ENCODE peak calls at places on chromosome 17, in six cellular contexts. One of them, this sample, is unnamed. For H3K4me1 and H3K79me2, the result is how much of the 10 kb centered on the place peaks cover.

GRCh38 chr17:75151893-75152292 is 2.4 kb downstream of the JPT1 start:
- DNase-seq in HCT116: no peak
- DNase-seq in hepatocyte: no peak
- DNase-seq in neural progenitor cell: no peak
- DNase-seq in PC-3: peak
- DNase-seq in SK-N-SH: peak
- DNase-seq in this sample: peak

GRCh38 chr17:65183736-65184135 is 46.6 kb downstream of the RGS9 start:
- DNase-seq in HCT116: no peak
- DNase-seq in hepatocyte: no peak
- DNase-seq in neural progenitor cell: peak
- DNase-seq in PC-3: peak
- DNase-seq in SK-N-SH: no peak
- DNase-seq in this sample: no peak

GRCh38 chr17:66300956-66301355 is 1.5 kb upstream of the PRKCA start:
- DNase-seq in HCT116: no peak
- DNase-seq in hepatocyte: no peak
- DNase-seq in neural progenitor cell: no peak
- DNase-seq in PC-3: no peak
- DNase-seq in SK-N-SH: no peak
- DNase-seq in this sample: no peak

GRCh38 chr17:9139695-9140094 is 118.4 kb downstream of the NTN1 start:
- DNase-seq in HCT116: no peak
- DNase-seq in hepatocyte: no peak
- DNase-seq in neural progenitor cell: no peak
- DNase-seq in PC-3: no peak
- DNase-seq in SK-N-SH: no peak
- DNase-seq in this sample: no peak

GRCh38 chr17:71188811-71189492 is 931.9 kb upstream of the SOX9 start:
- DNase-seq in HCT116: peak
- DNase-seq in hepatocyte: no peak
- DNase-seq in neural progenitor cell: no peak
- DNase-seq in PC-3: peak
- DNase-seq in SK-N-SH: no peak
- DNase-seq in this sample: no peak

GRCh38 chr17:39899215-39899614 is 19.2 kb downstream of the GSDMB start:
- DNase-seq in HCT116: no peak
- DNase-seq in hepatocyte: no peak
- DNase-seq in neural progenitor cell: no peak
- DNase-seq in PC-3: peak
- DNase-seq in SK-N-SH: no peak
- DNase-seq in this sample: no peak

GRCh38 chr17:50946223-50946890 is 80.2 kb upstream of the TOB1 start:
- DNase-seq in HCT116: no peak
- DNase-seq in hepatocyte: no peak
- DNase-seq in neural progenitor cell: no peak
- DNase-seq in PC-3: no peak
- DNase-seq in SK-N-SH: no peak
- DNase-seq in this sample: no peak

GRCh38 chr17:65531508-65532431 is 29.7 kb downstream of the AXIN2 start:
- DNase-seq in HCT116: no peak
- DNase-seq in hepatocyte: peak
- DNase-seq in neural progenitor cell: peak
- DNase-seq in PC-3: no peak
- DNase-seq in SK-N-SH: peak
- DNase-seq in this sample: no peak

GRCh38 chr17:29148257-29148789 is 31.9 kb downstream of the MYO18A start:
- DNase-seq in HCT116: no peak
- DNase-seq in hepatocyte: no peak
- DNase-seq in neural progenitor cell: peak
- DNase-seq in PC-3: no peak
- DNase-seq in SK-N-SH: no peak
- DNase-seq in this sample: peak

GRCh38 chr17:382644-383533 is 30.3 kb upstream of the RPH3AL start:
- DNase-seq in HCT116: no peak
- DNase-seq in hepatocyte: peak
- DNase-seq in neural progenitor cell: peak
- DNase-seq in PC-3: no peak
- DNase-seq in SK-N-SH: peak
- DNase-seq in this sample: no peak

GRCh38 chr17:50882851-50883250 is 16.7 kb upstream of the TOB1 start:
- DNase-seq in HCT116: peak
- DNase-seq in hepatocyte: no peak
- DNase-seq in neural progenitor cell: no peak
- DNase-seq in PC-3: peak
- DNase-seq in SK-N-SH: no peak
- DNase-seq in this sample: no peak

GRCh38 chr17:52841971-52842370 is 683.5 kb upstream of the CA10 start:
- DNase-seq in HCT116: no peak
- DNase-seq in hepatocyte: no peak
- DNase-seq in neural progenitor cell: no peak
- DNase-seq in PC-3: no peak
- DNase-seq in SK-N-SH: no peak
- DNase-seq in this sample: no peak

GRCh38 chr17:79137015-79137770 is 62.6 kb downstream of the ENGASE start:
- DNase-seq in HCT116: no peak
- DNase-seq in hepatocyte: no peak
- DNase-seq in neural progenitor cell: no peak
- DNase-seq in PC-3: no peak
- DNase-seq in SK-N-SH: no peak
- DNase-seq in this sample: no peak

GRCh38 chr17:80068301-80069160 is 32.1 kb downstream of the CCDC40 start:
- DNase-seq in HCT116: no peak
- DNase-seq in hepatocyte: peak
- DNase-seq in neural progenitor cell: no peak
- DNase-seq in PC-3: peak
- DNase-seq in SK-N-SH: peak
- DNase-seq in this sample: no peak

GRCh38 chr17:72034000-72034399 is 86.8 kb upstream of the SOX9 start:
- DNase-seq in HCT116: no peak
- DNase-seq in hepatocyte: no peak
- DNase-seq in neural progenitor cell: no peak
- DNase-seq in PC-3: no peak
- DNase-seq in SK-N-SH: no peak
- DNase-seq in this sample: peak

GRCh38 chr17:5582177-5582885 is 2.0 kb downstream of the NLRP1 start:
- DNase-seq in HCT116: no peak
- DNase-seq in hepatocyte: no peak
- DNase-seq in neural progenitor cell: no peak
- DNase-seq in PC-3: no peak
- DNase-seq in SK-N-SH: no peak
- DNase-seq in this sample: no peak

GRCh38 chr17:58308173-58308984 is 20.2 kb downstream of the TSPOAP1 start:
- DNase-seq in HCT116: no peak
- DNase-seq in hepatocyte: no peak
- DNase-seq in neural progenitor cell: peak
- DNase-seq in PC-3: no peak
- DNase-seq in SK-N-SH: peak
- DNase-seq in this sample: no peak

GRCh38 chr17:8057691-8058114 is 18.8 kb downstream of the ALOX15B start:
- DNase-seq in HCT116: peak
- DNase-seq in hepatocyte: peak
- DNase-seq in neural progenitor cell: peak
- DNase-seq in PC-3: peak
- DNase-seq in SK-N-SH: peak
- DNase-seq in this sample: peak

GRCh38 chr17:54937018-54937417 is 31.4 kb downstream of the COX11 start:
- DNase-seq in HCT116: no peak
- DNase-seq in hepatocyte: no peak
- DNase-seq in neural progenitor cell: no peak
- DNase-seq in PC-3: no peak
- DNase-seq in SK-N-SH: no peak
- DNase-seq in this sample: no peak

GRCh38 chr17:17175340-17175739 is 30.8 kb downstream of the PLD6 start:
- DNase-seq in HCT116: no peak
- DNase-seq in hepatocyte: no peak
- DNase-seq in neural progenitor cell: no peak
- DNase-seq in PC-3: no peak
- DNase-seq in SK-N-SH: no peak
- DNase-seq in this sample: no peak
- H3K4me1 ChIP-seq in HCT116: under half
- H3K4me1 ChIP-seq in hepatocyte: under half
- H3K4me1 ChIP-seq in neural progenitor cell: under half
- H3K4me1 ChIP-seq in PC-3: under half
- H3K4me1 ChIP-seq in SK-N-SH: under half
- H3K4me1 ChIP-seq in this sample: under half

GRCh38 chr17:32528825-32529224 is 42.0 kb downstream of the CDK5R1 start:
- DNase-seq in HCT116: no peak
- DNase-seq in hepatocyte: no peak
- DNase-seq in neural progenitor cell: no peak
- DNase-seq in PC-3: no peak
- DNase-seq in SK-N-SH: no peak
- DNase-seq in this sample: no peak
- H3K79me2 ChIP-seq in HCT116: under half
- H3K79me2 ChIP-seq in hepatocyte: under half
- H3K79me2 ChIP-seq in neural progenitor cell: under half
- H3K79me2 ChIP-seq in PC-3: under half
- H3K79me2 ChIP-seq in SK-N-SH: under half
- H3K79me2 ChIP-seq in this sample: under half

DNA sequence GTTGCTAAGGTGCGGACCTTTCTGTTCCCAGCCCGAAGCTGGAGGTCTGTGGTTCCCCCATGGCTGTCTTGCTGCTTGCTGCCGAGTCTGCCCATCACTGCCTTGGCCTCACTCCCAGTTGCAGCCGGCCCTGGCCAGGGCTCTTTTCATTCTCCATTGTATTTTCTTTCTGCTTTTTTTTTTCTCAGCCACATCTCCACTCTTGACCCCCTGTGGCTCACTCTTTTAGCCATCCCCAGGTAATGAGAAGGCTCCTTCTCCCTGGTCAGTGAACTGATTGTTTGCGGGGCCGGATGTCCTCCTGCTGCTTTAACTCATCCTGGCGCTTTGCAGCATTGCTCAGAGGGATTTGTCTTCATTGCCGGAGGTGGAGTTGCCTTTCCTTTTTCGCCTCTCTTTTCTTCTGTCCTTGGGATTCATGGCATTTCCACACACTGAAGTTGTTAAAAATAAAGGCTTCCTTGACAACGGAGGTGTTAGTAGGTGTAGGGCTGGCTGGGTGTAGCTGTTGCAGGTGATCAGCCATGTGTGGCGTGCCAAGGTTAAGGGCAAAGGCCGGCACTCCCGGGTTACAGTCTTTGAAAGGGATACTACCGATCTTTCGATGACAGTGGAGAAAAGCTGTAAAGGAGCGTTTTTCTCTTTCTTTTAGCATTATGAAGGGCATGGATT is 34.1 kb downstream of the MAP2K6 start:
- DNase-seq in HCT116: no peak
- DNase-seq in hepatocyte: no peak
- DNase-seq in neural progenitor cell: peak
- DNase-seq in PC-3: no peak
- DNase-seq in SK-N-SH: peak
- DNase-seq in this sample: no peak
- TF ChIP-seq EZH2phosphoT487 in HCT116: no peak
- TF ChIP-seq EZH2phosphoT487 in hepatocyte: no peak
- TF ChIP-seq EZH2phosphoT487 in neural progenitor cell: no peak
- TF ChIP-seq EZH2phosphoT487 in PC-3: no peak
- TF ChIP-seq EZH2phosphoT487 in SK-N-SH: no peak
- TF ChIP-seq EZH2phosphoT487 in this sample: no peak

DNA sequence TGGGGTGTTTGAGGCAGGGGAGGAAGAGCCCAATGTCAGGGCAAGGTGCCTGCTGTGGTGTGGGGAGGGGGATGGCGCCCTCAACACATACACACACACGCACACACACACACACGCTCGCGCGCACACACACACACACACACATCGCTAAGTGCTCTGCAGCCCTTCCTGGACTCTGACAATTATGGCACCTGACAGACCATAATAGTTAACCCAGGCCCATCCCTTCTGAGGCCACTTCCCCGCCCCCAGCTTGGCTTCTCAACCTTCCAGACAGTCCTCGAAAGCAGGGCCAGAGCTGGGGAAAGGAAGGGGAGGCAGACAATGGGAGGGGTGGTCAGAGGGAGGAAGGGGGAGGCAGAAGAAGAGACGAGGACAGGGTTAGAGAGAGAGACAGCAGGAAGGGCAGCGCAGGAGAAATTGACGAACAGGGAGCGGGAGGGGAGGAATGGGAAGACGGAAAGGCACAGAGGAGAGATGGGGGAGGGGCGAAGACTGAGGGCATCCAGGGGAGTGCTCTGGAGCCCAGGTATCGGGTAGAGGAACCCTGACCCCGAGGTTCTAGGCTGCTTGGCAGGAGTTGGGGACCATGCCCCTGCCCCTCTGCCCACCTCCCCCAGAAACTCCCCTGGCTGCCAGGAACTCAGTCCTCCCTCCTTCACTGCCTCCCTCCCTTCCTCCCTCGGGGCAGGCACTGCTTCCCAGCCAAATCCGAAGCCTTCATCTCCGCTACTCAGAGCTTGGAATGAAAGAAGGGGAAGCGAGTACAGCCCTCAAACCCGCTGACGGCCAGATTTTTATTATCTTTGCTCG is 4.0 kb downstream of the SRCIN1 start:
- DNase-seq in HCT116: no peak
- DNase-seq in hepatocyte: peak
- DNase-seq in neural progenitor cell: peak
- DNase-seq in PC-3: no peak
- DNase-seq in SK-N-SH: peak
- DNase-seq in this sample: no peak
- H3K4me1 ChIP-seq in HCT116: under half
- H3K4me1 ChIP-seq in hepatocyte: under half
- H3K4me1 ChIP-seq in neural progenitor cell: half or more
- H3K4me1 ChIP-seq in PC-3: under half
- H3K4me1 ChIP-seq in SK-N-SH: half or more
- H3K4me1 ChIP-seq in this sample: under half

DNA sequence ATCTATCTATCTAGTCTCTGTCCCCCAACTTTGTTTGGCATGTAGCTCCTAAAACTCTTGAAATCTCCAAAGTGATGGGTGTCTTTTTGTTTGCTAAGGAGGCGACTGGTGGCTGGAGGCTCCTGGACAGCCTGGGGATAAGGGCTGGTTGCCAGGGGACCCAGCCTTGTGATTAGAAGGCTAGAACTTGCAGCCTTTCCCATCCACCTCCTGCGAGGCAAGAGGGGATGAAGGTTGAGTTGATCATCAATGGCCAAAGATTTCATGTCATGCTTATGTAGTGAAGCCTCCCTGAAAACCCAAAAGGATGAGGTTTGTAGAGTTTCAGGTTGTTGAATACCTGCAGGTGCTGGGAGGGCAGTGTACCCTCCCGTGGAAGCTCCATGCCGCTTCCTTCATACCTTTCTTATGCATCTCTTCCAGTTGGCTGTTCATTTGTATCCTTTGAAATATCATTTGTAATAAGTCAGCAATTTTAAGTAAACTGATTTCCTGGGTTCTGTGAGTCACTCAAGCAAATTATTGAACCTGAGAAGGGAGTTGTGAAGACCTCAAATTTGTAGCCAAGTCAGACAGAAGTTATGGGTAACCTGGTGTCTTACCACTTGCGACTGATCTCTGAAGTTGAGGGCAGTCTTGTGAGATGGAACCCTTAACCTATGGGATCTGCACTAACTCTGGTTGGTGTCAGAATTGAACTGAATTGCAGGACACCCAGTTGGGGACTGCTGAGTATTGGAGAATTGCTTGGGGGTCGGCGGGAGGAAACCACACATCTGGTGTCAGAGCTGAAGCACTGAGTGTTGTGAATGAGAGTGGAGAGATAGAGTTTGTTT is 202.5 kb downstream of the SEC14L1 start:
- DNase-seq in HCT116: no peak
- DNase-seq in hepatocyte: no peak
- DNase-seq in neural progenitor cell: no peak
- DNase-seq in PC-3: no peak
- DNase-seq in SK-N-SH: no peak
- DNase-seq in this sample: no peak
- H3K79me2 ChIP-seq in HCT116: half or more
- H3K79me2 ChIP-seq in hepatocyte: half or more
- H3K79me2 ChIP-seq in neural progenitor cell: under half
- H3K79me2 ChIP-seq in PC-3: half or more
- H3K79me2 ChIP-seq in SK-N-SH: under half
- H3K79me2 ChIP-seq in this sample: under half

GRCh38 chr17:44279586-44280344 is 11.8 kb upstream of the SLC4A1 start:
- DNase-seq in HCT116: no peak
- DNase-seq in hepatocyte: peak
- DNase-seq in neural progenitor cell: no peak
- DNase-seq in PC-3: peak
- DNase-seq in SK-N-SH: no peak
- DNase-seq in this sample: peak
- TF ChIP-seq EZH2phosphoT487 in HCT116: no peak
- TF ChIP-seq EZH2phosphoT487 in hepatocyte: no peak
- TF ChIP-seq EZH2phosphoT487 in neural progenitor cell: no peak
- TF ChIP-seq EZH2phosphoT487 in PC-3: no peak
- TF ChIP-seq EZH2phosphoT487 in SK-N-SH: no peak
- TF ChIP-seq EZH2phosphoT487 in this sample: no peak

This sample was measured in OCI-LY7.